ENCODE peak calls at places on chromosomes 4 and X, in five cellular contexts. D is HCT116, C is HepG2, K is SK-N-SH, H is GM12878. S is an unnamed sample.
A peak's percentile ranks its signal among the peaks of the same experiment; 100 is the strongest.

GRCh38 chr4:174217273-174218126 is 66.0 kb downstream of the FBXO8 start:
- DNase-seq in D (no peak), C (no peak), K (peak; percentile 85), H (no peak), S (no peak)

GRCh38 chr4:7828926-7829325 is 110.7 kb downstream of the AFAP1 start:
- DNase-seq in D (no peak), C (no peak), K (no peak), H (no peak), S (no peak)

GRCh38 chr4:82043809-82044137 is 330.0 kb downstream of the HNRNPD start:
- DNase-seq in D (no peak), C (no peak), K (peak; percentile 3), H (no peak), S (no peak)

GRCh38 chr4:168408620-168409019 is 71.7 kb downstream of the DDX60L start:
- DNase-seq in D (peak; percentile 27), C (no peak), K (peak; percentile 42), H (no peak), S (no peak)

GRCh38 chr4:11514780-11515432 is 86.2 kb upstream of the HS3ST1 start:
- DNase-seq in D (peak; percentile 69), C (no peak), K (no peak), H (no peak), S (no peak)

GRCh38 chr4:142036795-142037583 is 400.6 kb downstream of the IL15 start:
- DNase-seq in D (peak; percentile 19), C (no peak), K (no peak), H (no peak), S (no peak)

GRCh38 chrX:10190367-10190766 is 33.6 kb downstream of the CLCN4 start:
- DNase-seq in D (peak; percentile 41), C (peak; percentile 72), K (peak; percentile 59), H (no peak), S (peak; percentile 63)

GRCh38 chrX:63754860-63755579 is 30.0 kb downstream of the ARHGEF9 start:
- DNase-seq in D (peak; percentile 76), C (peak; percentile 61), K (peak; percentile 76), H (peak; percentile 73), S (peak; percentile 22)

GRCh38 chr4:159563257-159563656 is 460.4 kb downstream of the RAPGEF2 start:
- DNase-seq in D (no peak), C (no peak), K (no peak), H (no peak), S (no peak)

GRCh38 chrX:66018585-66019309 is 21.1 kb downstream of the VSIG4 start:
- DNase-seq in D (no peak), C (no peak), K (no peak), H (no peak), S (peak; percentile 58)

GRCh38 chr4:124030038-124030638 is 633.5 kb downstream of the SPRY1 start:
- DNase-seq in D (no peak), C (no peak), K (no peak), H (no peak), S (no peak)

GRCh38 chrX:334331-334891 is 15.8 kb upstream of the GTPBP6 start:
- DNase-seq in D (no peak), C (no peak), K (no peak), H (no peak), S (no peak)

GRCh38 chr4:113878718-113879117 is 100.7 kb downstream of the ARSJ start:
- DNase-seq in D (no peak), C (peak; percentile 18), K (peak; percentile 19), H (no peak), S (no peak)

GRCh38 chr4:56977321-56978012 is at the start of gene NOA1:
- DNase-seq in D (peak; percentile 99), C (peak; percentile 98), K (peak; percentile 95), H (peak; percentile 99), S (peak; percentile 89)

GRCh38 chrX:25219480-25219879 is 203.7 kb upstream of the ARX start:
- DNase-seq in D (no peak), C (no peak), K (no peak), H (no peak), S (no peak)

GRCh38 chrX:49184294-49185061 is 1.7 kb downstream of the PRICKLE3 start:
- DNase-seq in D (peak; percentile 86), C (no peak), K (no peak), H (no peak), S (peak; percentile 74)

GRCh38 chr4:7324651-7325121 is 110.0 kb downstream of the PSAPL1 start:
- DNase-seq in D (no peak), C (no peak), K (peak; percentile 59), H (no peak), S (no peak)

GRCh38 chrX:143669395-143669794 is 33.5 kb upstream of the SLITRK4 start:
- DNase-seq in D (no peak), C (no peak), K (no peak), H (no peak), S (no peak)

GRCh38 chr4:86910820-86911684 is 18.8 kb upstream of the C4orf36 start:
- DNase-seq in D (no peak), C (no peak), K (no peak), H (no peak), S (no peak)

GRCh38 chr4:6876440-6876839 is 33.2 kb upstream of the TBC1D14 start:
- DNase-seq in D (no peak), C (no peak), K (no peak), H (no peak), S (no peak)

GRCh38 chr4:72525938-72526337 is 43.1 kb downstream of the ADAMTS3 start:
- DNase-seq in D (no peak), C (no peak), K (no peak), H (no peak), S (no peak)

GRCh38 chr4:52997132-52997416 is 135.0 kb downstream of the RASL11B start:
- DNase-seq in D (no peak), C (no peak), K (no peak), H (no peak), S (no peak)

GRCh38 chr4:109547394-109547793 is 12.7 kb upstream of the MCUB start:
- DNase-seq in D (no peak), C (no peak), K (no peak), H (no peak), S (no peak)

GRCh38 chr4:95362906-95363578 is 185.7 kb downstream of the UNC5C start:
- DNase-seq in D (peak; percentile 32), C (peak; percentile 14), K (peak; percentile 48), H (no peak), S (peak; percentile 69)

GRCh38 chr4:146267826-146268225 is 53.5 kb downstream of the REELD1 start:
- DNase-seq in D (no peak), C (no peak), K (no peak), H (no peak), S (no peak)

GRCh38 chrX:69088171-69088938 is 76.9 kb downstream of the PJA1 start:
- DNase-seq in D (no peak), C (no peak), K (peak; percentile 62), H (no peak), S (no peak)

GRCh38 chr4:118968006-118968405 is 79.4 kb downstream of the SYNPO2 start:
- DNase-seq in D (no peak), C (no peak), K (no peak), H (peak; percentile 67), S (no peak)

GRCh38 chrX:106894392-106894909 is 8.7 kb downstream of the RIPPLY1 start:
- DNase-seq in D (peak; percentile 63), C (peak; percentile 60), K (peak; percentile 59), H (no peak), S (peak; percentile 54)

DNA sequence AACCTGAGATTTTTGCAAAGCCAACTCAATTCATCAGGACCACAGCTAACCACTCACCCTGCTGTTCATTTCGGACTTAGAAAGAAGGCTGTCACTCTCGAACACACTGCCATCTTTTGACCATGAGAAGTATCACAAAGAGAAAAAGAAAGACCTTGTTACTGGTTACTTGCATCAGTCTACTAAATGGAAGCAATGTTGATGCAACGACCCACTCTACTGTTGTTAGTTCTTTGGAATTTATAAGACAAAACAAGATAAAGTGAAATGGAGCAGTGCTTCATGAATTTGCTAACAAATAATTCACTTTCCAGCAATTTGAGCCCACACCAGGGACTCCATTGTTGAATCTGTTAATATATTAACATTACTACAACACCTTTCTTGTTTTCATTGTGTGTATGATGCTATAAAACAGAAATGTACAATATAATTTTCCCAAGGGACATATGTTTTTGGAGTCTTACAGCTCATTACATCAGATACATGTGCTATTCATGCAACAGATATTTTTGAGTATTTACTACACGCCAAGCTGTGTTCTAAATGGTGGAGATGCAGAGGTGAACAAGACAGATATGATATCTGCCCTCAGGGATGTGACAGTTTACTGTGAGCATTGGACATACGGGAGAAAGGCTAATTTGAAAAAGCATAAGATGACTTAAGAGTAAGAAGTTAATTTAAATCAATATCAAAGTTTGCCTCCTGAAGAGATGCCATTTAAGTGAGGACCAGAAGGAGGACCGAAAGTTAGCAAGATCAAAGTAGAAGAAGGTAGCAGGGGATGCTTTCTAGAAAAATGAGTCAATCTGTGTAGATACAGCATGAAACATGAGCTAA is 87.2 kb downstream of the AREG start:
- DNase-seq in D (peak; percentile 92), C (peak; percentile 75), K (peak; percentile 0), H (peak; percentile 8), S (peak; percentile 27)
- TF ChIP-seq ZBTB33 in D (no peak), C (no peak), K (no peak), H (no peak), S (no peak)

DNA sequence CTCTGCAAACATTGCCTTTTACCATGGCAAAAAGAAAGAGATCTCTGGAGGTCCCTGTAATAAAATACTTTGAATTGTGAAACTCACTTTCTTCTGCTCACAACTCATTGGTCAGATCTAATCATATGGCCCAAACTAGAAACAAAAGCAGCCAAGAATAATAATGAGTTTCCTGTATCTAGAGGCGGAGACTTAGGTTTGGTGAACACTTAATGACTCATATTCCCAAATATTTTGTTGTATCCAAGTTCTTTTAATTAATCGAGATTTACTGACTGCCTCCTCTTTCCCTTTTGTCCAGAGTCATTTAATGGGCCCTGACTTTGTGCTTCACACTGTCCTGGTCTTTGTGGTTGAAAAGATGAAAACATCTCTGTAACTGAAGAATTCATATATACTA is 190.6 kb downstream of the CCSER1 start:
- DNase-seq in D (peak; percentile 86), C (no peak), K (no peak), H (no peak), S (no peak)
- TF ChIP-seq ZBTB33 in D (no peak), C (no peak), K (no peak), H (no peak), S (no peak)

GRCh38 chr4:70712604-70713452 is 8.9 kb upstream of the RUFY3 start:
- DNase-seq in D (no peak), C (no peak), K (no peak), H (no peak), S (no peak)

GRCh38 chr4:70715097-70715496 is 6.7 kb upstream of the RUFY3 start:
- DNase-seq in D (no peak), C (no peak), K (no peak), H (no peak), S (no peak)

GRCh38 chr4:70713453-70714026 is 8.2 kb upstream of the RUFY3 start:
- DNase-seq in D (no peak), C (no peak), K (no peak), H (peak; percentile 47), S (no peak)

GRCh38 chr4:70714488-70714887 is 7.3 kb upstream of the RUFY3 start:
- DNase-seq in D (no peak), C (no peak), K (no peak), H (no peak), S (no peak)

GRCh38 chr4:70714061-70714468 is 7.7 kb upstream of the RUFY3 start:
- DNase-seq in D (no peak), C (peak; percentile 75), K (no peak), H (no peak), S (peak; percentile 70)
- TF ChIP-seq ZBTB33 in D (no peak), C (no peak), K (no peak), H (no peak), S (no peak)

DNA sequence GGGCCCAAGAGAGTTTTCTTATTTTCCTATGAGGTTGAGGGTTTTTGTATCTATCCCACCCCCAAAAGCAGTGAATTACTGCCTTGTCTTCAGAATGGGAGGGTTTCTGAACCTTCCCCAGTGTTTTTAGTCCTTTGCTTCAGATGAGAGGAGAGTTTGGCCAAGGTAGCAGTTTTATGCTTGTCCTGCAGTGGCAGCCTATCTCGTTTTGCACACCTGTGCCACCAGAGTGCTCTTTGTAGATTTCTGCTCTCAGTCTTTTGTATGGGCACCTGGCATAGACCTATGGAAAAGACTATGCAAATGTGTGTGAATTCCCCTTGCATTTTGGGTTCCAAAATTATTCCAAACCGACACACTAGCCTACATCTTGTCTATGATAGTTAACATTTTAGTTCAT is 5.8 kb downstream of the TBC1D19 start:
- DNase-seq in D (no peak), C (no peak), K (no peak), H (no peak), S (no peak)
- TF ChIP-seq ZBTB33 in D (no peak), C (no peak), K (no peak), H (no peak), S (no peak)